ENCODE peak calls at places on chromosomes 4 and X, in eight cellular contexts. I is HCT116, G is K562, M is A549, P is GM12878, Q is H1, C is endothelial cell of umbilical vein, F is HepG2. R is an unnamed sample.

GRCh38 chrX:41045960-41046567 is 39.2 kb upstream of the USP9X start:
- DNase-seq in P (no peak), C (peak), I (no peak), G (peak), M (no peak), F (no peak), Q (no peak), R (no peak)

GRCh38 chrX:10634681-10635161 is 14.3 kb upstream of the MID1 start:
- DNase-seq in Q (no peak), F (no peak), P (no peak), I (peak), C (no peak), G (no peak), M (peak), R (no peak)

GRCh38 chrX:93932471-93933220 is 258.6 kb downstream of the FAM133A start:
- DNase-seq in C (no peak), P (no peak), Q (no peak), M (no peak), I (no peak), F (no peak), G (no peak), R (no peak)

GRCh38 chr4:19406789-19407188 is 844.9 kb upstream of the SLIT2 start:
- DNase-seq in F (no peak), C (no peak), G (no peak), M (no peak), Q (no peak), I (no peak), P (no peak), R (no peak)

GRCh38 chr4:171484681-171485080 is 328.5 kb upstream of the GALNTL6 start:
- DNase-seq in I (no peak), F (no peak), P (no peak), M (no peak), G (no peak), Q (no peak), C (no peak), R (no peak)

GRCh38 chrX:19332983-19333382 is 10.7 kb upstream of the PDHA1 start:
- DNase-seq in G (no peak), P (no peak), C (no peak), M (no peak), I (no peak), Q (no peak), F (no peak), R (no peak)

GRCh38 chr4:107997001-107997788 is 7.5 kb downstream of the HADH start:
- DNase-seq in G (no peak), P (no peak), C (no peak), Q (no peak), F (no peak), I (no peak), M (no peak), R (no peak)

GRCh38 chrX:71533850-71534515 is 1.1 kb downstream of the OGT start:
- DNase-seq in M (peak), Q (no peak), I (no peak), F (peak), C (peak), P (no peak), G (peak), R (peak)

GRCh38 chr4:142238589-142238988 is 602.2 kb downstream of the IL15 start:
- DNase-seq in G (no peak), F (no peak), M (no peak), P (no peak), C (no peak), Q (no peak), I (no peak), R (no peak)

GRCh38 chr4:181528570-181529184 is 714.5 kb upstream of the TENM3 start:
- DNase-seq in P (peak), M (peak), Q (peak), C (no peak), I (peak), F (peak), G (peak), R (peak)

GRCh38 chr4:173919861-173920260 is 363.6 kb downstream of the FBXO8 start:
- DNase-seq in G (no peak), Q (no peak), I (no peak), M (no peak), C (no peak), P (no peak), F (no peak), R (no peak)

GRCh38 chr4:96993528-96993927 is 1149.7 kb downstream of the STPG2 start:
- DNase-seq in C (no peak), Q (no peak), F (no peak), M (no peak), P (no peak), G (no peak), I (no peak), R (peak)

GRCh38 chr4:96009720-96010119 is 169.8 kb downstream of the PDHA2 start:
- DNase-seq in C (no peak), G (no peak), P (no peak), Q (no peak), F (no peak), M (no peak), I (no peak), R (no peak)

GRCh38 chrX:74231625-74232024 is 72.4 kb upstream of the ZCCHC13 start:
- DNase-seq in P (no peak), M (no peak), F (no peak), Q (no peak), G (no peak), I (no peak), C (no peak), R (no peak)

GRCh38 chrX:12007881-12008280 is 130.4 kb upstream of the FRMPD4 start:
- DNase-seq in G (no peak), P (no peak), M (peak), F (no peak), C (peak), I (peak), Q (no peak), R (peak)

GRCh38 chrX:15500497-15500966 is at the start of gene BMX:
- DNase-seq in C (peak), Q (no peak), M (no peak), F (no peak), P (no peak), G (no peak), I (no peak), R (peak)

GRCh38 chr4:3393171-3393570 is 48.6 kb upstream of the HGFAC start:
- DNase-seq in P (no peak), F (no peak), I (no peak), Q (no peak), M (no peak), C (no peak), G (no peak), R (no peak)

GRCh38 chr4:164943192-164943591 is 34.3 kb downstream of the TRIM61 start:
- DNase-seq in G (no peak), Q (no peak), P (no peak), C (no peak), F (no peak), M (no peak), I (no peak), R (no peak)

DNA sequence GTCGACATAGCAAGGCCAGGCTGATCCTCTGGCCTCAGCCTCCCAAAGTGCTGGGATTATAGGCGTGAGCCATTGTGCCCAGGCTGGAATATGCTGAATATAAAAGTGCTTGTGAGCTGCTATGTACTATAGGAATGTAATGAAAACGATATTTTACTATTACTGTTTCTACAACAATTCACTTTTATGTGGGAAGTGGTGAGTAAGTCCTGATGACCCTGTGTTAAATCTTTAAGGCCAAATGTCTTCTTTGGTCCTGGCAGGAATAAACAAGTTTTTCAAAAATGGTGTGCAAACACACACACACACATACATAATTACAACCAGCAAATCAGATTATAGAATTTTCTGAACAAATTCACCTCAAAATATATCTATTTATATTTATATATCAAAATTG is 18.1 kb downstream of the SMIM14 start:
- DNase-seq in F (no peak), M (no peak), G (no peak), P (no peak), Q (no peak), C (peak), I (no peak), R (no peak)
- TF ChIP-seq MAX in F (no peak), M (no peak), G (no peak), P (no peak), Q (no peak), C (no peak), I (no peak), R (no peak)

GRCh38 chr4:176793060-176793605 is 411 bp upstream of the VEGFC start:
- DNase-seq in P (no peak), Q (no peak), I (no peak), C (no peak), M (no peak), F (no peak), G (no peak), R (no peak)

GRCh38 chr4:176792348-176793059 is at the start of gene VEGFC:
- DNase-seq in C (peak), Q (peak), G (peak), I (no peak), F (peak), P (no peak), M (no peak), R (peak)

GRCh38 chr4:176794651-176795050 is 1.9 kb upstream of the VEGFC start:
- DNase-seq in Q (no peak), P (no peak), C (no peak), F (no peak), I (no peak), M (no peak), G (no peak), R (no peak)

GRCh38 chr4:176795441-176795840 is 2.7 kb upstream of the VEGFC start:
- DNase-seq in G (no peak), I (no peak), M (no peak), C (no peak), P (no peak), Q (no peak), F (no peak), R (no peak)

DNA sequence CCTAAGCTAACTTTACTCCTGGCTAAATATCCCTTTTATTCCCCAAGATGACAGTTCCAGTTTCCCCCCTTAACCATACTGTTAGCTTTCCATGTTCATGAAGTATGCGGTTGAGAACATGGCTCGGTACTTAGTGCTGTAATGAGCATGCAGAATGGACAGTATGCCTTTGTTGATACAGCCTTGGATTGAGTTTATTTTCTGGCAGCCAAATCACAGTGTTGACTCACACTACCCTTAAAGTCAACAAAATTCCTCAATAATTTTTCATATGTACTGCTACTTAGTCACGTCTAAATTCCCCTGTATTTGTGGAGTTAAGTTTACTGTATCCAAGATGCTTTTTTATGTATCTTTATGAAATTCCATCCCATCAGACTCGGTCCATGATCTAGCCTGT is 1.4 kb upstream of the VEGFC start:
- DNase-seq in G (no peak), C (peak), Q (no peak), P (no peak), I (no peak), F (no peak), M (peak), R (no peak)
- TF ChIP-seq POLR2A in G (no peak), C (peak), Q (no peak), P (no peak), I (no peak), F (no peak), M (no peak), R (no peak)

GRCh38 chrX:136708348-136708747 is 60.4 kb downstream of the CD40LG start:
- DNase-seq in I (no peak), P (no peak), Q (no peak), C (peak), F (no peak), G (peak), M (peak), R (peak)

GRCh38 chrX:136712631-136713030 is 64.7 kb downstream of the CD40LG start:
- DNase-seq in G (no peak), M (no peak), P (no peak), I (no peak), C (no peak), F (no peak), Q (no peak), R (no peak)

GRCh38 chrX:136714626-136715599 is 65.8 kb downstream of the ARHGEF6 start:
- DNase-seq in M (no peak), P (no peak), G (no peak), C (no peak), Q (no peak), F (no peak), I (no peak), R (peak)

GRCh38 chrX:136710324-136710951 is 62.5 kb downstream of the CD40LG start:
- DNase-seq in C (peak), I (no peak), G (no peak), M (no peak), Q (no peak), P (no peak), F (no peak), R (no peak)

GRCh38 chrX:136711147-136711546 is 63.2 kb downstream of the CD40LG start:
- DNase-seq in I (no peak), Q (no peak), M (peak), F (no peak), G (peak), C (peak), P (no peak), R (peak)
- TF ChIP-seq CTCF in I (peak), Q (peak), M (peak), F (peak), G (peak), C (no peak), P (peak), R (peak)

DNA sequence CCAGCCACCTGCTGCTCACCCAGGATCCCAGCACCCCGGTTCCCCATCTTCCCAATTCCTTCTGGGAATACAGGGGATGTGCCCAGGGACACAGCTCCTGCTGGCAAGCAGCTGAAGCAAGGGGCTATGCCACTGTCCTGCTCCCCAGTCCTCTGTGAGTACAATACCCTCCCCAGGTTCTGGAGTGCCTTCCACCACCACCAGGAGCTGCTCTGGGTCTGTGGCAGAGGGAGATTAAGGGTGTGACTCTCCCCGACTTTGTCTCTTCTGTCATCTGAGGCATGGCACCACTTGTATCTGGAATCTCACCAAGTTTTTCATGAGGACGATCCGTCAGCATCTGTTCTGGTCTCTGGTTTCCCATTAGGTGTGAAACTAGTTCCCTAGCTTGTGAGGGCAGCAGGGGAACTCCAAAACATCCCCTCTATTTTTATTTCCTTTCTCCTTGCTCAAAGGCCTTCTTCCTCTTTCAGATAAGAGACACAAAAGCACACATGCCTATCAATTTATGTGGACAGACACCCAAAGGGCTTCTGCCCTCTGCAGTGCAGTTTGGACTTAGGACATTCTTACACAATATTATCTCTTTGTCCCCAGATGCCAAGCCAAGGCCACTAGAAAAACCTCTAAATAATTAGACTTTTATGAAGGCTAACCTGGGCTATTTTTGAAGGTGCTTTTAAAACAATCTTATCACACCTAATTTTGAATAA is 26.8 kb downstream of the MGST2 start:
- DNase-seq in F (peak), G (peak), I (no peak), C (peak), Q (no peak), M (no peak), P (no peak), R (peak)
- TF ChIP-seq MAX in F (peak), G (no peak), I (no peak), C (no peak), Q (no peak), M (no peak), P (no peak), R (no peak)

DNA sequence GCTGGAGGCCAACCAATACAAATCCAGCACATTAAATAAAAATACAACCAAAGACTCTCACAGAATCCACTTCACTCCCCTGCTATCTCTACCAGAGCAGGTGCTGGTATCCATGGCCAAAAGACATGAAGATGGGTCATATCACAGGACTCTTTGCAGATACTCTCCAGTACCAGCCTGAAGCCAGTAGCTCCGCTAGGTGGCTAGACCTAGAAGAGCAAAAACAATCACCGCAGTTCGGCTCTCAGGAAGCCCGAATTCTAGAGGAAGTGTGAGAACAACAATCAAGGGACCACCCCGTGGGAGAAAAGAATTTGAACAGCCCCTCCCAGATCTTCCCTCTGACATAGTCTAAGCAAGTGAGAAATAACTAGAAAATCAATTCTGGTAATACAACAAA is 20.2 kb downstream of the CLIC2 start:
- DNase-seq in Q (no peak), G (no peak), P (no peak), F (no peak), M (no peak), I (no peak), C (no peak), R (no peak)
- TF ChIP-seq POLR2A in Q (no peak), G (no peak), P (no peak), F (no peak), M (no peak), I (no peak), C (no peak), R (no peak)

GRCh38 chr4:184126800-184127199 is 90.9 kb downstream of the ENPP6 start:
- DNase-seq in G (no peak), P (no peak), I (no peak), F (no peak), M (no peak), C (no peak), Q (no peak), R (no peak)
- TF ChIP-seq CTCF in G (no peak), P (no peak), I (no peak), F (no peak), M (no peak), C (no peak), Q (no peak), R (no peak)

GRCh38 chrX:8820910-8821527 is 19.8 kb upstream of the FAM9A start:
- DNase-seq in G (no peak), M (no peak), F (no peak), P (no peak), Q (peak), I (no peak), C (no peak), R (peak)

GRCh38 chrX:8811611-8812010 is 10.4 kb upstream of the FAM9A start:
- DNase-seq in C (no peak), F (no peak), P (no peak), I (no peak), M (no peak), Q (no peak), G (no peak), R (no peak)

GRCh38 chrX:8813036-8813435 is 11.9 kb upstream of the FAM9A start:
- DNase-seq in M (no peak), F (no peak), C (no peak), Q (no peak), G (no peak), I (no peak), P (no peak), R (peak)

GRCh38 chrX:8815460-8816065 is 14.4 kb upstream of the FAM9A start:
- DNase-seq in P (peak), G (peak), M (peak), C (peak), F (peak), I (peak), Q (no peak), R (peak)
- TF ChIP-seq MAX in P (no peak), G (no peak), M (no peak), C (no peak), F (no peak), I (no peak), Q (no peak), R (no peak)